ENCODE peak calls at places on chromosomes 5 and 9, in four cellular contexts. X is A549, S is K562, T is HepG2. B is an unnamed sample.

GRCh38 chr5:44388504-44389409 is 463 bp downstream of the FGF10 start:
- DNase-seq in X (no peak), S (no peak), T (no peak), B (peak)

GRCh38 chr9:86732514-86732913 is 214.8 kb downstream of the GAS1 start:
- DNase-seq in X (no peak), S (no peak), T (no peak), B (no peak)

GRCh38 chr9:28206280-28206679 is 633.0 kb upstream of the C9orf72 start:
- DNase-seq in X (no peak), S (no peak), T (no peak), B (no peak)

GRCh38 chr9:89662718-89663246 is 58.0 kb downstream of the GADD45G start:
- DNase-seq in X (no peak), S (no peak), T (no peak), B (no peak)

GRCh38 chr9:127890053-127890452 is 9.3 kb downstream of the ST6GALNAC6 start:
- DNase-seq in X (no peak), S (no peak), T (no peak), B (no peak)

GRCh38 chr5:15752886-15753285 is 252.9 kb downstream of the FBXL7 start:
- DNase-seq in X (no peak), S (no peak), T (no peak), B (no peak)

GRCh38 chr5:56917534-56917933 is 8.1 kb downstream of the SETD9 start:
- DNase-seq in X (no peak), S (no peak), T (no peak), B (no peak)

GRCh38 chr9:70303268-70303667 is 44.5 kb downstream of the SMC5 start:
- DNase-seq in X (no peak), S (no peak), T (no peak), B (no peak)

GRCh38 chr9:137953683-137954438 is 76.3 kb downstream of the CACNA1B start:
- DNase-seq in X (no peak), S (no peak), T (no peak), B (no peak)

GRCh38 chr5:154945695-154946301 is 4.9 kb downstream of the MRPL22 start:
- DNase-seq in X (peak), S (no peak), T (no peak), B (no peak)

GRCh38 chr9:30574355-30575151 is 1809.9 kb upstream of the ACO1 start:
- DNase-seq in X (peak), S (no peak), T (no peak), B (peak)

GRCh38 chr5:86320266-86320665 is 297.5 kb upstream of the COX7C start:
- DNase-seq in X (peak), S (no peak), T (no peak), B (no peak)

GRCh38 chr9:95822583-95823431 is 52.7 kb upstream of the ERCC6L2 start:
- DNase-seq in X (peak), S (no peak), T (no peak), B (no peak)

GRCh38 chr5:172887735-172888134 is 53.7 kb downstream of the ERGIC1 start:
- DNase-seq in X (no peak), S (no peak), T (no peak), B (no peak)

GRCh38 chr9:37206121-37206620 is 85.8 kb downstream of the ZCCHC7 start:
- DNase-seq in X (no peak), S (no peak), T (no peak), B (no peak)

GRCh38 chr5:132489871-132490483 is 596 bp downstream of the IRF1 start:
- DNase-seq in X (peak), S (peak), T (no peak), B (peak)

GRCh38 chr5:126508962-126509279 is 85.7 kb downstream of the GRAMD2B start:
- DNase-seq in X (no peak), S (no peak), T (no peak), B (no peak)

GRCh38 chr5:175047048-175047447 is 322.7 kb downstream of the MSX2 start:
- DNase-seq in X (no peak), S (no peak), T (no peak), B (no peak)

GRCh38 chr5:72503888-72504491 is 3.2 kb downstream of the ZNF366 start:
- DNase-seq in X (peak), S (peak), T (no peak), B (no peak)

GRCh38 chr5:33769968-33770367 is 121.8 kb downstream of the ADAMTS12 start:
- DNase-seq in X (no peak), S (no peak), T (no peak), B (no peak)

GRCh38 chr5:6585168-6585567 is 47.7 kb downstream of the NSUN2 start:
- DNase-seq in X (no peak), S (no peak), T (no peak), B (no peak)

GRCh38 chr5:147671365-147671764 is 111.2 kb downstream of the JAKMIP2 start:
- DNase-seq in X (no peak), S (no peak), T (peak), B (no peak)

GRCh38 chr5:53603009-53603687 is 42.7 kb downstream of the NDUFS4 start:
- DNase-seq in X (no peak), S (no peak), T (no peak), B (no peak)

GRCh38 chr5:141867139-141867538 is 11.1 kb downstream of the PCDH1 start:
- DNase-seq in X (no peak), S (no peak), T (no peak), B (no peak)
- TF ChIP-seq HMGXB4 in X (no peak), S (no peak), T (no peak), B (no peak)

DNA sequence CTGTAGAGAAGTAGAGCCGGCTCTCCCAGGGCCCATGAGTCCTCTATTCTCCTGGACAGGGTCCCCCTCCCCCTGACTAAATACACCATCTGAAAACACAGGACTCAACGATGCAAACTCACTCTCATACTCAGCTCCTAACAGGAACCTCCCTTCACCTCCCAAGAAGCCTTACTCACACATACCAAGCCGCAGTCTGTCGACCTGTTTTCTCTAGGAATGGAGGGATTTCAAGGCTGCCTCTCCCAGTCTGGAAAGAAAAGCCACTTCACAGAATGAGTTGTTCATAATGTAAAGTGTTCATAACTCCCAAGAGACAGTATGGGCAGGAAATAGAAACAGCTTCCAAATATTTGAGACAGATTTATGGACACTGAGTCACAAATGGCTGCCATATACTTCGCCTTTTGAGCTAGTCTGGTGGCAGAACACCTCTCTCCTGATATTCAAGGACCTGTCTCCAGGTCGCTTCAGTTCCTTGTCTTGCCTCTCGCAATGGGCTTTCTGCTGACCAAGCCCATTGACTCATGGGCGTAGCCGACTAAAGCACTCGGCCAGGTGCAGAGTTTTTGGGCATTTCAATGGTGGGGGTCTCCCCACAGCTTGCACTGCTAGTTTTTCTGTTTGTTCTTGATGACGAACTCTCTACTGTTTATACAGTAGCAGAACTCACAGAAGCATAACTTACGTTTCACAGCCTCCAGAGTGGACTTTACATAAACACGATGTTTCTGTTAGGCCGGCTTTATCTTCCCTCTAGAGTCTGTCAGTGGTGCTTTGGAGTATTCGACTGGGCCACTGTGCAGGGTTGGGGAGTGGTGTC is 25.0 kb upstream of the IL17B start:
- DNase-seq in X (peak), S (no peak), T (no peak), B (no peak)
- TF ChIP-seq HMGXB4 in X (no peak), S (no peak), T (no peak), B (no peak)

DNA sequence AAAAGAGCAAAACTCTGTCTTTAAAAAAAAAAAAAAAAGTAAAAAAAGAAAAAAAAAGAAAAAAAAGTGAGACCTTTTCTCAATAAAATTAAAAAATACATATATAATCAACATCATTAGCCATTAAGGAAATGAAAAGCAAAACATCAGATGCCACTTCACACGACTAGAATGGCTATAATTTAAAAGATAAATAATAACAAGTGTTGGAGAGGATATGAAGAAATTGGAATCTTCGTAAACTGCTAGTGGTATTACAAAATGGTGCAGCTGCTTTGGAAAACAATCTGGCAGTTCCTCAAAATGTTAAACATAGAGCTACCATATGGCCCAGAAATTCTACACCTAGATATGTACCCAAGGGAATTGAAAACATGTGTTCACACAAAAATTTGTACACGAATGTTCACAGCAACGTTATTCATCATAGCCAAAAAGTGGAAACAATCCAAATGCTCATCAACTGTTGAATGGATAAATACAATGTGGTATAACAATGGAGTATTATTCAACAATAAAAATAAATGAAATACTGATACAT is 45.3 kb upstream of the SIL1 start:
- DNase-seq in X (no peak), S (no peak), T (no peak), B (no peak)
- TF ChIP-seq HMGXB4 in X (no peak), S (no peak), T (no peak), B (no peak)

DNA sequence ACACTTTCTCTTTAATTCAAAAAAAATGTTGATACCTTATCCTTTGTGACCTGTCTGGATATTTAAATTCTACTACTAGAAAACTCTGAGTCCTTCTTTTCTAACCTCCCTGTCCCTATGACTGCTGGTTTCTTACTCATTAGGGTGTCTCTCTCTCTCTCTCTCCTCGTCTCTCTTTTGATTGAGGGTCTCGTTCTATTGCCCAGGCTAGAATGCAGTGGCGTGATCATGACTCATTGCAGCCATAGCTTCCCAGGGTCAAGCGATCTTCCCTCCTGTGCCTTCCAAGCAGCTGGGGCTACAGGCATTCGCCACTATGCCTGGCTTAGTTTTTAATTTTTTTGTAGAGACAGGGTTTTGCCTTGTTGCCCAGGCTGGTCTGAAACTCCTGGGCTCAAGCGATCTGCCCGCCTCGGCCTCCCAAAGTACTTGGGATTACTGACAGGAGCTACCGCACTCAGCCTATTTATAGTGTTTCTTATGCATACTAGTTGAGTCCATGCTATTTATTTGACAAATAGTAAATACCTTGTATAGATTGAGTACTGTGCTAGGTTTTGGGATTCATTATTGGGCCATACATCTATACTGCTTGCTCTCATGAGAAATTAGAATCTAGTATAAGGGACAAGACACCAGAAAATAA is 61.9 kb downstream of the NSD1 start:
- DNase-seq in X (no peak), S (no peak), T (no peak), B (no peak)
- TF ChIP-seq HMGXB4 in X (no peak), S (no peak), T (no peak), B (no peak)

GRCh38 chr9:3475300-3476020 is 50.3 kb downstream of the RFX3 start:
- DNase-seq in X (no peak), S (no peak), T (peak), B (peak)
- TF ChIP-seq HMGXB4 in X (no peak), S (no peak), T (no peak), B (no peak)

B was measured in WTC11.